ENCODE peak calls at places on chromosomes 16 and 17, in eight cellular contexts. S is ovary, B is Caco-2, F is heart right ventricle, Q is stomach, K is K562, Y is IMR-90, R is AG04450. V is an unnamed sample.

GRCh38 chr16:83653785-83654184 is 154.0 kb upstream of the HSBP1 start:
- DNase-seq in R (no peak), Q (no peak), K (no peak), B (no peak), Y (peak; percentile 38), S (no peak), F (no peak), V (no peak)

GRCh38 chr17:68295086-68295485 is 3.8 kb downstream of the ARSG start:
- DNase-seq in Y (no peak), Q (no peak), B (no peak), F (no peak), R (no peak), S (no peak), K (no peak), V (no peak)

GRCh38 chr16:57534881-57535658 is 1.3 kb downstream of the CCDC102A start:
- DNase-seq in R (no peak), Q (peak; percentile 24), B (no peak), S (peak; percentile 77), K (no peak), F (peak; percentile 38), Y (no peak), V (no peak)

GRCh38 chr17:75693500-75694481 is 26.7 kb downstream of the SAP30BP start:
- DNase-seq in B (no peak), Y (peak; percentile 56), Q (no peak), F (peak; percentile 78), R (no peak), K (no peak), S (no peak), V (peak; percentile 91)

GRCh38 chr17:78040561-78041400 is 82.3 kb downstream of the TNRC6C start:
- DNase-seq in Y (peak; percentile 43), Q (peak; percentile 29), S (peak; percentile 49), K (no peak), F (peak; percentile 54), R (no peak), B (peak; percentile 77), V (peak; percentile 72)

GRCh38 chr17:82910041-82910481 is 70.2 kb upstream of the ZNF750 start:
- DNase-seq in K (no peak), Q (no peak), B (no peak), F (no peak), Y (no peak), S (no peak), R (no peak), V (no peak)

GRCh38 chr17:30571921-30572320 is 94.7 kb downstream of the GOSR1 start:
- DNase-seq in R (no peak), Y (no peak), F (no peak), S (no peak), B (no peak), K (no peak), Q (no peak), V (no peak)

GRCh38 chr16:50721549-50722409 is 20.1 kb upstream of the CYLD start:
- DNase-seq in F (no peak), K (no peak), B (no peak), R (no peak), S (no peak), Q (no peak), Y (no peak), V (no peak)

GRCh38 chr17:70338946-70339354 is 169.6 kb downstream of the KCNJ2 start:
- DNase-seq in K (no peak), F (no peak), Q (no peak), S (no peak), R (no peak), Y (no peak), B (no peak), V (no peak)

GRCh38 chr16:57535680-57536305 is 578 bp downstream of the CCDC102A start:
- DNase-seq in R (peak; percentile 66), Y (peak; percentile 88), F (peak; percentile 96), K (peak; percentile 99), S (peak; percentile 97), B (peak; percentile 99), Q (peak; percentile 95), V (peak; percentile 94)

GRCh38 chr17:43608313-43608712 is 53.4 kb downstream of the MEOX1 start:
- DNase-seq in K (no peak), F (no peak), R (no peak), B (no peak), Y (peak; percentile 70), Q (no peak), S (no peak), V (no peak)

GRCh38 chr16:81717662-81718189 is 61.4 kb upstream of the PLCG2 start:
- DNase-seq in Y (no peak), F (no peak), R (no peak), S (no peak), B (no peak), Q (no peak), K (no peak), V (no peak)

GRCh38 chr17:2547176-2547575 is 35.5 kb upstream of the METTL16 start:
- DNase-seq in K (no peak), R (no peak), S (no peak), B (no peak), F (no peak), Y (peak; percentile 7), Q (no peak), V (peak; percentile 36)

GRCh38 chr17:55676274-55676673 is 46.4 kb downstream of the TMEM100 start:
- DNase-seq in F (no peak), S (no peak), K (no peak), B (no peak), R (no peak), Q (no peak), Y (no peak), V (no peak)

GRCh38 chr17:12627177-12627629 is 38.5 kb upstream of the MYOCD start:
- DNase-seq in K (no peak), R (peak; percentile 97), Q (peak; percentile 45), S (peak; percentile 68), Y (peak; percentile 100), F (peak; percentile 21), B (no peak), V (no peak)

GRCh38 chr17:7884581-7885356 is 3.8 kb upstream of the CHD3 start:
- DNase-seq in K (peak; percentile 38), B (no peak), Y (no peak), Q (peak; percentile 28), S (peak; percentile 52), R (no peak), F (no peak), V (no peak)

DNA sequence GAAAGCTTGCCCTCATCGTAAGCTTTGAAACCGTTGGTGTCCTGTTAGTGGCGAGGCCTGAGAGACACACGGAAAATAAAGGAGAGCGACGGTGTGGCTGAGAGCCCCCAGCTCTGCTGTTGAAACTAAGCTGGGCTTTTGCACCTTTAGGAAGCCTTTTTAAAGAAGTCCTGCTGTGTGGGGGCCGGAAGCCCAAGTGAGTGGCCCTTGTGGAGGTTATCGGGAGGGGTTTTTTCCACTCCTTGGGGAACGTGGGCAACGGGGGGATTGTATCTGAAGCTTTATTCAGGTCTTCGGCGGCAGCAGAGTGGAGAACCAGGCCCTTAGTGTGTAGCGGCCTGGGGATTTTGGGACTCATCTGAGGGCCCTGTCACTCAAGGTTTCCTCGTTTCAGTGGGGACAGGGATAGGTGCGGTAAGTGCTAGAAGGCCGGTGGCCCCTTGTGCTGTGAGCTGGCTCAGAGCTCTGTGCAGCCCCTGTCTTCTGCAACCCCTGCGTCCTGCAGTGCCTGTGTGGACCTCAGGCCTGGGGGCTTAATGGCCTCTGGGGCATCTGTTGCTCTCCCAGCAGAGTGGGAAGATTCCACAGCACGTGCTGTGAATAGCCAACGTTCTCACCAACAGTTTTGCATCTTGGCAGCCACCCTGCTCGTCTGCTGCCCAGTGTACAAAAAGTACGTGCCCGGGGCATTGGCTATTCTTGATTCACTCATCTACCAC is 4.7 kb downstream of the FOXC2 start:
- DNase-seq in R (no peak), F (no peak), Q (no peak), S (no peak), Y (no peak), B (no peak), K (no peak), V (no peak)
- H3K4me3 ChIP-seq in R (peak overlapping the region; percentile 88), F (peak overlapping the region; percentile 66), Q (no peak overlapping the region), S (no peak overlapping the region), Y (no peak overlapping the region), B (no peak overlapping the region), K (no peak overlapping the region), V (no peak overlapping the region)

DNA sequence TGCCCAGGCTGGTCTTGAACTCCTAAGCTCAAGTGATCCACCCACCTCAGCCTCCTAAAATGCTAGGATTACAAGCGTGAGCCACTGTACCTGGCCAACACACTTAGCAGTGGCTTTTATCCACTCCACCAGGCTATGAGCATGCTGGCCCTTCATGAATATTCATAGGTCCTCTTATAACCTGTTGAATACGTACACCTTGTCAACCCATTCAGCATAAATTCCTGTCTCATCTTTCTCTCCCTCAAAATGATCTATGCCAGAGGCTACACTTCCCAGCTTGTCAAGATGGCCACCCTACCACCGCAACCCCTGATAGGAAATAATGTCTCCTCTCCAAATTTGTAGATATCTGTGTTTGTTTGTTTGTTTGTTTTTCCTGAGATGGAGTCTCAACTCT is 11.0 kb upstream of the ZG16 start:
- DNase-seq in S (no peak), Y (no peak), B (no peak), K (no peak), Q (no peak), R (no peak), F (no peak), V (no peak)
- TF ChIP-seq CTCF in S (no peak), Y (no peak), B (no peak), K (no peak), Q (no peak), R (no peak), F (no peak), V (no peak)

DNA sequence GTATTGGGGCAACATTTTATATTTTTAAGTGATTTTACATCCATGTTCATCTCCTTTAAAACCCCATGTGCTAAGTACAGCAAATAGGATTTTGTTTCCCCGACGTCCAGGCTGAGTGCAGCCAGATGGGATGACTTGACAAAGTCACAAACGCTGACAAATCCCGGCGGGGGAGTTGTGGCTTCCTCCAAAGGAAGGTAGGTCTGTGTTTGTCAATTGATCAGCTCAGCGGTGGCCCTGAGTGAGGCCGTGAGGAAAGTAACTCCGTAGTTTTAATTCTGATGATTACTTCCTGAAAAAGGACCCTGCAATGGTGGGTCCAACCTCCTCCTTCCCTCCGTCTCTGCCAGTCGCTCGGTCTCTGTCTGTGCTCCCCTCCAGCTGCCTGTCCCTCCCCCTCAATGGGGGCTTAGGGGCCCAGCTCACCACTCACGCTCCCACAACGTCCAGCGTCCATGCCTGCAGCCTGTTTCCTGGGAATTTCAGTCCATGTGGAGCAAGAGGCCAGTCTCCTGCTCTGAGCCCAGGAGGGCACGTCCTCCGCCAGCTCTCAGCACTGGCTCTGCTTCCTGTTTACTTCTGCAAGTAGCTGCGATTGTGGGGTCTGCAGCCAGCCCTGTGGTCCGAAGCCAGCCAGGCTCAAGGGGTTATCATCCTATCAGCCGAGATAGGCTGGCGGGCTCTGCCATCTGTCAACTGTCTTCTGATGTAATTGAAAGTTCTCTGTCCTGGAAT is 209.4 kb upstream of the FOXF1 start:
- DNase-seq in K (peak; percentile 43), R (no peak), B (no peak), F (no peak), Y (peak; percentile 85), S (no peak), Q (no peak), V (peak; percentile 24)
- H3K27me3 ChIP-seq in K (peaks cover 55% of the 10 kb centered on the region), R (no peaks in the 10 kb centered on the region), B (peaks cover 2% of the 10 kb centered on the region), F (peaks cover 94% of the 10 kb centered on the region), Y (no peaks in the 10 kb centered on the region), S (no peaks in the 10 kb centered on the region), Q (no peaks in the 10 kb centered on the region), V (peaks cover 75% of the 10 kb centered on the region)

DNA sequence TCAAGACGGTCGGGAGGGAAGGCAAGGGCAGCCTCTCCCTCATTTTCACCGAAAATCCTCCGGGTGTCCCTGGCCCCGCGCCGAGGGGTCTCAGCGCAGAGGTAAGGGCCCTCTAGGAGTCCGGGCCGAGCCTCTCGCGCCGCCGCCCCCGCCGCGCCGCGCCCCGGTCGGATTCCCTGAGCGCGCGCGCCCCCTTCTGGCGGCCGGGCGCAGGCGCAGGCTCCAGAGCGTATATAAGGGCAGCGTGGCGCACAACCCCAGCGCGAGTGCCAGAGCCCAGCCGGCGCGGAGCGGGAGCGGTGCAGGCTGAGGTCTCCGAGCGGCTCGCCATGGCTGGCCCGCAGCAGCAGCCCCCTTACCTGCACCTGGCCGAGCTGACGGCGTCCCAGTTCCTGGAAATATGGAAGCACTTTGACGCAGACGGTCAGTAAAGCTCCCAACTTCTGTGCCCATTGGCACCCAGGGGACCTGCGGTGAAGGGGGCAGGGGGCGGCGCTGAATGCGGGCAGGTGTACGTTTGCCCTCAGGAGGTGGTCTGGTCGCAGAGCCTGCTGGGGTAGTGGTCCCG is at the start of gene CALB2:
- DNase-seq in S (peak; percentile 65), B (peak; percentile 82), Y (peak; percentile 20), K (peak; percentile 81), F (peak; percentile 35), Q (peak; percentile 79), R (no peak), V (peak; percentile 77)
- H3K4me3 ChIP-seq in S (peak within 1 kb of the TSS; percentile 10), B (peak within 1 kb of the TSS; percentile 11), Y (peak within 1 kb of the TSS; percentile 20), K (no peak within 1 kb of the TSS), F (peak within 1 kb of the TSS; percentile 30), Q (peak within 1 kb of the TSS; percentile 35), R (peak within 1 kb of the TSS; percentile 50), V (peak within 1 kb of the TSS; percentile 24)

V was measured in BE2C.